ENCODE peak calls at places on chromosomes 16 and 17, in four cellular contexts. One of them, this sample, is unnamed.

GRCh38 chr17:79654960-79655382 is 44.1 kb upstream of the RBFOX3 start:
- DNase-seq in mammary epithelial cell: no peak
- DNase-seq in upper lobe of right lung: peak
- DNase-seq in testis: peak
- DNase-seq in this sample: no peak

GRCh38 chr16:16108759-16109158 is 114.5 kb downstream of the ABCC6 start:
- DNase-seq in mammary epithelial cell: no peak
- DNase-seq in upper lobe of right lung: no peak
- DNase-seq in testis: no peak
- DNase-seq in this sample: no peak

GRCh38 chr16:83005653-83006160 is 378.9 kb downstream of the CDH13 start:
- DNase-seq in mammary epithelial cell: no peak
- DNase-seq in upper lobe of right lung: no peak
- DNase-seq in testis: no peak
- DNase-seq in this sample: no peak

GRCh38 chr16:75433732-75434413 is 570 bp upstream of the CFDP1 start:
- DNase-seq in mammary epithelial cell: peak
- DNase-seq in upper lobe of right lung: peak
- DNase-seq in testis: peak
- DNase-seq in this sample: peak

GRCh38 chr17:64331366-64331765 is 59.3 kb downstream of the PECAM1 start:
- DNase-seq in mammary epithelial cell: no peak
- DNase-seq in upper lobe of right lung: no peak
- DNase-seq in testis: no peak
- DNase-seq in this sample: no peak

GRCh38 chr17:40727447-40728231 is 24.1 kb upstream of the KRT24 start:
- DNase-seq in mammary epithelial cell: peak
- DNase-seq in upper lobe of right lung: no peak
- DNase-seq in testis: no peak
- DNase-seq in this sample: no peak

GRCh38 chr17:52995127-52995526 is 827.6 kb upstream of the KIF2B start:
- DNase-seq in mammary epithelial cell: no peak
- DNase-seq in upper lobe of right lung: no peak
- DNase-seq in testis: no peak
- DNase-seq in this sample: no peak

GRCh38 chr16:25110392-25110947 is 1.1 kb upstream of the LCMT1 start:
- DNase-seq in mammary epithelial cell: no peak
- DNase-seq in upper lobe of right lung: no peak
- DNase-seq in testis: no peak
- DNase-seq in this sample: no peak

GRCh38 chr17:80455784-80456183 is 20.6 kb downstream of the NPTX1 start:
- DNase-seq in mammary epithelial cell: no peak
- DNase-seq in upper lobe of right lung: no peak
- DNase-seq in testis: no peak
- DNase-seq in this sample: no peak

GRCh38 chr16:88059701-88060386 is 108.6 kb downstream of the BANP start:
- DNase-seq in mammary epithelial cell: no peak
- DNase-seq in upper lobe of right lung: no peak
- DNase-seq in testis: no peak
- DNase-seq in this sample: no peak

GRCh38 chr17:79874329-79874981 is 35.2 kb upstream of the CBX4 start:
- DNase-seq in mammary epithelial cell: peak
- DNase-seq in upper lobe of right lung: no peak
- DNase-seq in testis: no peak
- DNase-seq in this sample: no peak

GRCh38 chr16:75459691-75460090 is 4.8 kb downstream of the TMEM170A start:
- DNase-seq in mammary epithelial cell: no peak
- DNase-seq in upper lobe of right lung: peak
- DNase-seq in testis: no peak
- DNase-seq in this sample: no peak

GRCh38 chr16:57092786-57093301 is 461 bp downstream of the CPNE2 start:
- DNase-seq in mammary epithelial cell: no peak
- DNase-seq in upper lobe of right lung: peak
- DNase-seq in testis: peak
- DNase-seq in this sample: peak

GRCh38 chr17:46000292-46000691 is 1.2 kb downstream of the STH start:
- DNase-seq in mammary epithelial cell: no peak
- DNase-seq in upper lobe of right lung: no peak
- DNase-seq in testis: no peak
- DNase-seq in this sample: no peak

GRCh38 chr17:19004601-19005441 is at the start of gene FAM83G:
- DNase-seq in mammary epithelial cell: peak
- DNase-seq in upper lobe of right lung: peak
- DNase-seq in testis: peak
- DNase-seq in this sample: peak

GRCh38 chr16:15639061-15639568 is 3.8 kb downstream of the MARF1 start:
- DNase-seq in mammary epithelial cell: no peak
- DNase-seq in upper lobe of right lung: no peak
- DNase-seq in testis: no peak
- DNase-seq in this sample: no peak

GRCh38 chr17:42774066-42774750 is 959 bp downstream of the VPS25 start:
- DNase-seq in mammary epithelial cell: peak
- DNase-seq in upper lobe of right lung: no peak
- DNase-seq in testis: no peak
- DNase-seq in this sample: no peak

GRCh38 chr16:81143921-81144471 is 47.8 kb upstream of the GCSH start:
- DNase-seq in mammary epithelial cell: peak
- DNase-seq in upper lobe of right lung: no peak
- DNase-seq in testis: no peak
- DNase-seq in this sample: no peak

GRCh38 chr17:2695961-2696760 is 15.4 kb downstream of the CLUH start:
- DNase-seq in mammary epithelial cell: no peak
- DNase-seq in upper lobe of right lung: peak
- DNase-seq in testis: peak
- DNase-seq in this sample: peak

GRCh38 chr17:50264263-50265113 is 9.8 kb upstream of the TMEM92 start:
- DNase-seq in mammary epithelial cell: no peak
- DNase-seq in upper lobe of right lung: peak
- DNase-seq in testis: peak
- DNase-seq in this sample: peak

GRCh38 chr17:77376795-77377751 is 236.3 kb downstream of the SEC14L1 start:
- DNase-seq in mammary epithelial cell: no peak
- DNase-seq in upper lobe of right lung: peak
- DNase-seq in testis: peak
- DNase-seq in this sample: no peak

GRCh38 chr16:89829630-89830437 is 1.6 kb downstream of the SPIRE2 start:
- DNase-seq in mammary epithelial cell: no peak
- DNase-seq in upper lobe of right lung: no peak
- DNase-seq in testis: no peak
- DNase-seq in this sample: no peak

GRCh38 chr17:73045722-73046121 is 46.8 kb downstream of the SLC39A11 start:
- DNase-seq in mammary epithelial cell: no peak
- DNase-seq in upper lobe of right lung: no peak
- DNase-seq in testis: no peak
- DNase-seq in this sample: no peak

GRCh38 chr17:35257080-35257701 is 14.3 kb downstream of the SLFN5 start:
- DNase-seq in mammary epithelial cell: peak
- DNase-seq in upper lobe of right lung: no peak
- DNase-seq in testis: no peak
- DNase-seq in this sample: no peak
- H3K4me3 ChIP-seq in mammary epithelial cell: no peak
- H3K4me3 ChIP-seq in upper lobe of right lung: no peak
- H3K4me3 ChIP-seq in testis: no peak
- H3K4me3 ChIP-seq in this sample: no peak

GRCh38 chr17:66169839-66170238 is 22.1 kb downstream of the CEP112 start:
- DNase-seq in mammary epithelial cell: no peak
- DNase-seq in upper lobe of right lung: no peak
- DNase-seq in testis: no peak
- DNase-seq in this sample: no peak

GRCh38 chr17:66172706-66173223 is 19.2 kb downstream of the CEP112 start:
- DNase-seq in mammary epithelial cell: no peak
- DNase-seq in upper lobe of right lung: no peak
- DNase-seq in testis: no peak
- DNase-seq in this sample: no peak

GRCh38 chr17:66171172-66171571 is 20.8 kb downstream of the CEP112 start:
- DNase-seq in mammary epithelial cell: no peak
- DNase-seq in upper lobe of right lung: no peak
- DNase-seq in testis: no peak
- DNase-seq in this sample: no peak

GRCh38 chr17:66171692-66172091 is 20.2 kb downstream of the CEP112 start:
- DNase-seq in mammary epithelial cell: no peak
- DNase-seq in upper lobe of right lung: no peak
- DNase-seq in testis: no peak
- DNase-seq in this sample: no peak

GRCh38 chr17:66172144-66172543 is 19.8 kb downstream of the CEP112 start:
- DNase-seq in mammary epithelial cell: no peak
- DNase-seq in upper lobe of right lung: no peak
- DNase-seq in testis: no peak
- DNase-seq in this sample: no peak
- H3K27ac ChIP-seq in mammary epithelial cell: no peak
- H3K27ac ChIP-seq in upper lobe of right lung: no peak
- H3K27ac ChIP-seq in testis: no peak
- H3K27ac ChIP-seq in this sample: no peak

GRCh38 chr17:8572767-8573166 is 57.8 kb downstream of the MYH10 start:
- DNase-seq in mammary epithelial cell: no peak
- DNase-seq in upper lobe of right lung: no peak
- DNase-seq in testis: no peak
- DNase-seq in this sample: no peak
- TF ChIP-seq CTCF in mammary epithelial cell: peak
- TF ChIP-seq CTCF in upper lobe of right lung: peak
- TF ChIP-seq CTCF in testis: no peak
- TF ChIP-seq CTCF in this sample: no peak

GRCh38 chr17:48546187-48546923 is 1.4 kb upstream of the HOXB2 start:
- DNase-seq in mammary epithelial cell: peak
- DNase-seq in upper lobe of right lung: no peak
- DNase-seq in testis: no peak
- DNase-seq in this sample: no peak
- H3K4me3 ChIP-seq in mammary epithelial cell: no peak
- H3K4me3 ChIP-seq in upper lobe of right lung: peak
- H3K4me3 ChIP-seq in testis: no peak
- H3K4me3 ChIP-seq in this sample: peak

DNA sequence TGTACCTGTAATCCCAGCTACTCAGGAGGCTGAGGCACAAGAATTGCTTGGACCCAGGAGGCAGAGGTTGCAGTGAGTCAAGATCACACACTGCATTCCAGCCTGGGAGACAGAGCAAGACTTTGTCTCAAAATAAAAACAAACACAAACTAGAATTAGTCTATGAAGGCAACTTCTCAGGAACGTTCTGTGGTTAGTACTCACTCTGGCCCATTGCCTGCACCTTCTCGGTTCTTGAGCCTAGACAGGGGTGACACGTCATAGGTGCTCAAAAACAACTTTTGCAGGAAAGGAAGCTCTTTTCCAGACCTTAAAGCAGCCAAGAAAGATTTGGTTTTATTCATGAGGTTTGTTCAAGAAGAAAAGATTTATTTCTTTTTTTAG is 22.3 kb upstream of the CNOT1 start:
- DNase-seq in mammary epithelial cell: peak
- DNase-seq in upper lobe of right lung: no peak
- DNase-seq in testis: no peak
- DNase-seq in this sample: no peak
- H3K27ac ChIP-seq in mammary epithelial cell: no peak
- H3K27ac ChIP-seq in upper lobe of right lung: no peak
- H3K27ac ChIP-seq in testis: no peak
- H3K27ac ChIP-seq in this sample: no peak

GRCh38 chr16:55033225-55034156 is 102.8 kb downstream of the IRX5 start:
- DNase-seq in mammary epithelial cell: no peak
- DNase-seq in upper lobe of right lung: no peak
- DNase-seq in testis: no peak
- DNase-seq in this sample: no peak
- TF ChIP-seq CTCF in mammary epithelial cell: peak
- TF ChIP-seq CTCF in upper lobe of right lung: no peak
- TF ChIP-seq CTCF in testis: no peak
- TF ChIP-seq CTCF in this sample: no peak